ENCODE peak calls at places on chromosome 9, in five cellular contexts. R is Caki2; J is stimulated activated CD8-positive, alpha-beta memory T cell treated with anti-CD3 and anti-CD28 coated beads, Interleukin-4, amount 100 ng/mL, for 24 hours; Y is NCI-H1105 treated with DMSO at 0.1 percent for 48 hours; S is activated effector memory CD4-positive, alpha-beta T cell treated with anti-CD3 and anti-CD28 coated beads, Interleukin-2, amount 50 U/mL, for 16 hours. H is an unnamed sample.

GRCh38 chr9:135491764-135492163 is 8.7 kb upstream of the MRPS2 start:
- DNase-seq in R (no peak), S (no peak), J (no peak), Y (no peak), H (no peak)

GRCh38 chr9:99375481-99375880 is 153.4 kb downstream of the SEC61B start:
- DNase-seq in Y (no peak), J (no peak), S (no peak), R (no peak), H (no peak)

GRCh38 chr9:131262327-131263032 is 13.8 kb downstream of the FAM78A start:
- DNase-seq in Y (no peak), S (peak; percentile 48), J (no peak), R (no peak), H (no peak)

GRCh38 chr9:113350937-113351336 is 1.6 kb downstream of the BSPRY start:
- DNase-seq in J (no peak), R (no peak), Y (no peak), S (no peak), H (no peak)

GRCh38 chr9:110101531-110102161 is 106.3 kb downstream of the C9orf152 start:
- DNase-seq in Y (no peak), R (no peak), J (no peak), S (no peak), H (no peak)

GRCh38 chr9:125137200-125137599 is 6.1 kb downstream of the SCAI start:
- DNase-seq in J (no peak), R (no peak), S (no peak), Y (no peak), H (no peak)

GRCh38 chr9:120307599-120307998 is 272.4 kb downstream of the CDK5RAP2 start:
- DNase-seq in J (no peak), Y (no peak), R (no peak), S (no peak), H (no peak)

GRCh38 chr9:97602430-97602829 is 30.7 kb downstream of the TSTD2 start:
- DNase-seq in J (no peak), Y (no peak), R (no peak), S (no peak), H (no peak)

GRCh38 chr9:73199886-73200285 is 48.2 kb downstream of the ANXA1 start:
- DNase-seq in J (no peak), S (no peak), Y (no peak), R (peak; percentile 33), H (no peak)

GRCh38 chr9:89842267-89842768 is 237.5 kb downstream of the GADD45G start:
- DNase-seq in Y (no peak), S (no peak), J (no peak), R (no peak), H (no peak)

GRCh38 chr9:87812375-87813118 is 70.1 kb upstream of the SPATA31E1 start:
- DNase-seq in Y (no peak), S (peak; percentile 77), J (peak; percentile 7), R (peak; percentile 23), H (peak; percentile 35)

GRCh38 chr9:115880221-115880620 is 273.4 kb upstream of the PAPPA start:
- DNase-seq in Y (no peak), J (no peak), S (no peak), R (no peak), H (no peak)

GRCh38 chr9:22136446-22137140 is 127.5 kb upstream of the CDKN2B start:
- DNase-seq in J (no peak), R (peak; percentile 21), S (no peak), Y (no peak), H (peak; percentile 17)

GRCh38 chr9:35858428-35858827 is 11.8 kb downstream of the OR13J1 start:
- DNase-seq in R (no peak), S (no peak), J (no peak), Y (no peak), H (no peak)

GRCh38 chr9:114852050-114852594 is 46.3 kb upstream of the TNFSF15 start:
- DNase-seq in R (no peak), S (no peak), J (no peak), Y (no peak), H (no peak)

GRCh38 chr9:126215486-126215885 is 111.1 kb upstream of the MVB12B start:
- DNase-seq in J (no peak), Y (no peak), R (no peak), S (no peak), H (no peak)

GRCh38 chr9:134858051-134858841 is 22.4 kb upstream of the FCN2 start:
- DNase-seq in R (peak; percentile 62), Y (peak; percentile 2), S (no peak), J (peak; percentile 8), H (no peak)

GRCh38 chr9:694499-695154 is 146.9 kb upstream of the DMRT1 start:
- DNase-seq in J (no peak), R (no peak), S (no peak), Y (no peak), H (peak; percentile 81)

GRCh38 chr9:121751686-121752445 is 100.4 kb downstream of the DAB2IP start:
- DNase-seq in Y (no peak), R (no peak), S (no peak), J (no peak), H (no peak)

GRCh38 chr9:6811436-6811835 is 53.7 kb downstream of the KDM4C start:
- DNase-seq in R (no peak), Y (peak; percentile 64), S (no peak), J (no peak), H (no peak)

GRCh38 chr9:115333671-115334070 is 215.7 kb upstream of the TNC start:
- DNase-seq in Y (no peak), R (no peak), S (no peak), J (no peak), H (no peak)

GRCh38 chr9:71910602-71911060 is 362 bp downstream of the ABHD17B start:
- DNase-seq in Y (peak; percentile 51), S (no peak), J (no peak), R (no peak), H (no peak)

GRCh38 chr9:134544388-134545212 is 97.0 kb upstream of the COL5A1 start:
- DNase-seq in R (peak; percentile 51), S (no peak), Y (no peak), J (no peak), H (peak; percentile 56)

GRCh38 chr9:17578911-17579793 is at the start of gene SH3GL2:
- DNase-seq in S (no peak), Y (peak; percentile 90), R (peak; percentile 34), J (no peak), H (peak; percentile 40)

GRCh38 chr9:21933865-21934264 is 60.3 kb downstream of the CDKN2A start:
- DNase-seq in Y (no peak), R (no peak), J (no peak), S (no peak), H (no peak)

H was measured in ACHN.